ENCODE peak calls at places on chromosomes 16 and 17, in eight cellular contexts. One of them, this sample, is unnamed.

GRCh38 chr17:47119746-47120520 is 69.2 kb downstream of the CDC27 start:
- DNase-seq in H1: no peak
- DNase-seq in hepatocyte: no peak
- DNase-seq in left lung: no peak
- DNase-seq in fibroblast of lung: peak; percentile 88
- DNase-seq in effector memory CD4-positive, alpha-beta T cell: no peak
- DNase-seq in stomach: no peak
- DNase-seq in endothelial cell of umbilical vein: no peak
- DNase-seq in this sample: no peak

GRCh38 chr16:11835891-11836652 is 15.3 kb downstream of the RSL1D1 start:
- DNase-seq in H1: no peak
- DNase-seq in hepatocyte: no peak
- DNase-seq in left lung: no peak
- DNase-seq in fibroblast of lung: peak; percentile 69
- DNase-seq in effector memory CD4-positive, alpha-beta T cell: no peak
- DNase-seq in stomach: no peak
- DNase-seq in endothelial cell of umbilical vein: no peak
- DNase-seq in this sample: no peak

GRCh38 chr17:32461853-32462617 is 17.7 kb downstream of the PSMD11 start:
- DNase-seq in H1: peak; percentile 78
- DNase-seq in hepatocyte: peak; percentile 72
- DNase-seq in left lung: no peak
- DNase-seq in fibroblast of lung: peak; percentile 51
- DNase-seq in effector memory CD4-positive, alpha-beta T cell: peak; percentile 31
- DNase-seq in stomach: peak; percentile 51
- DNase-seq in endothelial cell of umbilical vein: peak; percentile 69
- DNase-seq in this sample: no peak

GRCh38 chr17:28315846-28316705 is 2.9 kb upstream of the TMEM97 start:
- DNase-seq in H1: no peak
- DNase-seq in hepatocyte: no peak
- DNase-seq in left lung: no peak
- DNase-seq in fibroblast of lung: no peak
- DNase-seq in effector memory CD4-positive, alpha-beta T cell: no peak
- DNase-seq in stomach: no peak
- DNase-seq in endothelial cell of umbilical vein: no peak
- DNase-seq in this sample: no peak

GRCh38 chr16:53482123-53482522 is 20.9 kb downstream of the AKTIP start:
- DNase-seq in H1: no peak
- DNase-seq in hepatocyte: no peak
- DNase-seq in left lung: no peak
- DNase-seq in fibroblast of lung: no peak
- DNase-seq in effector memory CD4-positive, alpha-beta T cell: no peak
- DNase-seq in stomach: no peak
- DNase-seq in endothelial cell of umbilical vein: peak; percentile 61
- DNase-seq in this sample: no peak

GRCh38 chr17:9612016-9612415 is 33.3 kb upstream of the USP43 start:
- DNase-seq in H1: no peak
- DNase-seq in hepatocyte: no peak
- DNase-seq in left lung: no peak
- DNase-seq in fibroblast of lung: no peak
- DNase-seq in effector memory CD4-positive, alpha-beta T cell: no peak
- DNase-seq in stomach: no peak
- DNase-seq in endothelial cell of umbilical vein: no peak
- DNase-seq in this sample: no peak

GRCh38 chr16:78748471-78748929 is 649.0 kb downstream of the WWOX start:
- DNase-seq in H1: no peak
- DNase-seq in hepatocyte: no peak
- DNase-seq in left lung: no peak
- DNase-seq in fibroblast of lung: no peak
- DNase-seq in effector memory CD4-positive, alpha-beta T cell: no peak
- DNase-seq in stomach: no peak
- DNase-seq in endothelial cell of umbilical vein: no peak
- DNase-seq in this sample: no peak

GRCh38 chr17:63150466-63150865 is 184.4 kb downstream of the TANC2 start:
- DNase-seq in H1: no peak
- DNase-seq in hepatocyte: no peak
- DNase-seq in left lung: no peak
- DNase-seq in fibroblast of lung: no peak
- DNase-seq in effector memory CD4-positive, alpha-beta T cell: no peak
- DNase-seq in stomach: no peak
- DNase-seq in endothelial cell of umbilical vein: no peak
- DNase-seq in this sample: no peak

GRCh38 chr16:28000314-28000713 is 63.2 kb downstream of the GSG1L start:
- DNase-seq in H1: no peak
- DNase-seq in hepatocyte: no peak
- DNase-seq in left lung: no peak
- DNase-seq in fibroblast of lung: no peak
- DNase-seq in effector memory CD4-positive, alpha-beta T cell: no peak
- DNase-seq in stomach: no peak
- DNase-seq in endothelial cell of umbilical vein: no peak
- DNase-seq in this sample: no peak

GRCh38 chr17:45326566-45326965 is 9.7 kb upstream of the MAP3K14 start:
- DNase-seq in H1: no peak
- DNase-seq in hepatocyte: no peak
- DNase-seq in left lung: no peak
- DNase-seq in fibroblast of lung: no peak
- DNase-seq in effector memory CD4-positive, alpha-beta T cell: no peak
- DNase-seq in stomach: peak; percentile 10
- DNase-seq in endothelial cell of umbilical vein: no peak
- DNase-seq in this sample: no peak

GRCh38 chr17:333626-334396 is 18.8 kb downstream of the RPH3AL start:
- DNase-seq in H1: peak; percentile 69
- DNase-seq in hepatocyte: peak; percentile 52
- DNase-seq in left lung: peak; percentile 60
- DNase-seq in fibroblast of lung: peak; percentile 54
- DNase-seq in effector memory CD4-positive, alpha-beta T cell: no peak
- DNase-seq in stomach: peak; percentile 60
- DNase-seq in endothelial cell of umbilical vein: peak; percentile 82
- DNase-seq in this sample: no peak

GRCh38 chr16:78659216-78659615 is 559.8 kb downstream of the WWOX start:
- DNase-seq in H1: no peak
- DNase-seq in hepatocyte: no peak
- DNase-seq in left lung: no peak
- DNase-seq in fibroblast of lung: no peak
- DNase-seq in effector memory CD4-positive, alpha-beta T cell: no peak
- DNase-seq in stomach: no peak
- DNase-seq in endothelial cell of umbilical vein: no peak
- DNase-seq in this sample: no peak

GRCh38 chr17:55261311-55261710 is 3.4 kb upstream of the HLF start:
- DNase-seq in H1: no peak
- DNase-seq in hepatocyte: no peak
- DNase-seq in left lung: no peak
- DNase-seq in fibroblast of lung: no peak
- DNase-seq in effector memory CD4-positive, alpha-beta T cell: no peak
- DNase-seq in stomach: no peak
- DNase-seq in endothelial cell of umbilical vein: no peak
- DNase-seq in this sample: no peak

GRCh38 chr17:10083864-10084263 is 114.5 kb downstream of the GAS7 start:
- DNase-seq in H1: no peak
- DNase-seq in hepatocyte: no peak
- DNase-seq in left lung: no peak
- DNase-seq in fibroblast of lung: no peak
- DNase-seq in effector memory CD4-positive, alpha-beta T cell: no peak
- DNase-seq in stomach: no peak
- DNase-seq in endothelial cell of umbilical vein: no peak
- DNase-seq in this sample: no peak

GRCh38 chr17:16495561-16495960 is 3.6 kb upstream of the LRRC75A start:
- DNase-seq in H1: no peak
- DNase-seq in hepatocyte: no peak
- DNase-seq in left lung: no peak
- DNase-seq in fibroblast of lung: no peak
- DNase-seq in effector memory CD4-positive, alpha-beta T cell: no peak
- DNase-seq in stomach: no peak
- DNase-seq in endothelial cell of umbilical vein: no peak
- DNase-seq in this sample: no peak
- H3K27me3 ChIP-seq in H1: peaks cover 1% of the 10 kb centered on the region
- H3K27me3 ChIP-seq in hepatocyte: no peaks in the 10 kb centered on the region
- H3K27me3 ChIP-seq in left lung: no peaks in the 10 kb centered on the region
- H3K27me3 ChIP-seq in fibroblast of lung: peaks cover 32% of the 10 kb centered on the region
- H3K27me3 ChIP-seq in effector memory CD4-positive, alpha-beta T cell: no peaks in the 10 kb centered on the region
- H3K27me3 ChIP-seq in stomach: no peaks in the 10 kb centered on the region
- H3K27me3 ChIP-seq in endothelial cell of umbilical vein: peaks cover 36% of the 10 kb centered on the region
- H3K27me3 ChIP-seq in this sample: no peaks in the 10 kb centered on the region

GRCh38 chr16:50680907-50681885 is at the start of gene SNX20:
- DNase-seq in H1: no peak
- DNase-seq in hepatocyte: no peak
- DNase-seq in left lung: peak; percentile 73
- DNase-seq in fibroblast of lung: no peak
- DNase-seq in effector memory CD4-positive, alpha-beta T cell: peak; percentile 56
- DNase-seq in stomach: peak; percentile 43
- DNase-seq in endothelial cell of umbilical vein: no peak
- DNase-seq in this sample: no peak
- H3K4me3 ChIP-seq in H1: no peak within 1 kb of the TSS
- H3K4me3 ChIP-seq in hepatocyte: no peak within 1 kb of the TSS
- H3K4me3 ChIP-seq in left lung: peak within 1 kb of the TSS; percentile 61
- H3K4me3 ChIP-seq in fibroblast of lung: no peak within 1 kb of the TSS
- H3K4me3 ChIP-seq in effector memory CD4-positive, alpha-beta T cell: peak within 1 kb of the TSS; percentile 83
- H3K4me3 ChIP-seq in stomach: peak within 1 kb of the TSS; percentile 41
- H3K4me3 ChIP-seq in endothelial cell of umbilical vein: no peak within 1 kb of the TSS
- H3K4me3 ChIP-seq in this sample: no peak within 1 kb of the TSS

DNA sequence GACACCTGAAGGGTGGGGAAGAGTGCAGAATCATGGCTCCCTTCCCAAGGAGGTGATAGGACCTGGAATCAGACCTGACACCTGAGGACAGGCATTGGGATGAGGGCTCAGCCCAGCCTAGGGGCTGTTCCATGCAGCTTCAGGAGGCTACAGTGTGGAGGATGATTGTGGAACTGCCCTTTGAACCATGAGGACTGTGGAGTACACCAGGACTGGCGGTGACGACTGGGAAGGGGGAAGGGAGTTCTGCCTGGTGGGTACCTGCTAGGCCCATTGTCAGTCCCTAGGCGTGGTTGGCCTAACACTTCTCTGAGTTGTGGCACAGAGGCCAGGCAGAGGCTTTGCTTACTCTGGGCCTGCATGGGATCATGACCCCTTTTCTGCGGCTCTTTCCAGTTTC is 76.1 kb downstream of the MPRIP start:
- DNase-seq in H1: no peak
- DNase-seq in hepatocyte: peak; percentile 28
- DNase-seq in left lung: no peak
- DNase-seq in fibroblast of lung: no peak
- DNase-seq in effector memory CD4-positive, alpha-beta T cell: no peak
- DNase-seq in stomach: no peak
- DNase-seq in endothelial cell of umbilical vein: no peak
- DNase-seq in this sample: no peak
- H3K27ac ChIP-seq in H1: no peak overlapping the region
- H3K27ac ChIP-seq in hepatocyte: peak overlapping the region; percentile 31
- H3K27ac ChIP-seq in left lung: peak overlapping the region; percentile 67
- H3K27ac ChIP-seq in fibroblast of lung: no peak overlapping the region
- H3K27ac ChIP-seq in effector memory CD4-positive, alpha-beta T cell: peak overlapping the region; percentile 75
- H3K27ac ChIP-seq in stomach: peak overlapping the region; percentile 79
- H3K27ac ChIP-seq in endothelial cell of umbilical vein: no peak overlapping the region
- H3K27ac ChIP-seq in this sample: no peak overlapping the region

GRCh38 chr17:40607641-40608040 is 40.0 kb downstream of the SMARCE1 start:
- DNase-seq in H1: no peak
- DNase-seq in hepatocyte: no peak
- DNase-seq in left lung: no peak
- DNase-seq in fibroblast of lung: no peak
- DNase-seq in effector memory CD4-positive, alpha-beta T cell: peak; percentile 34
- DNase-seq in stomach: no peak
- DNase-seq in endothelial cell of umbilical vein: no peak
- DNase-seq in this sample: no peak
- H3K27me3 ChIP-seq in H1: no peaks in the 10 kb centered on the region
- H3K27me3 ChIP-seq in hepatocyte: no peaks in the 10 kb centered on the region
- H3K27me3 ChIP-seq in left lung: no peaks in the 10 kb centered on the region
- H3K27me3 ChIP-seq in fibroblast of lung: peaks cover 22% of the 10 kb centered on the region
- H3K27me3 ChIP-seq in effector memory CD4-positive, alpha-beta T cell: no peaks in the 10 kb centered on the region
- H3K27me3 ChIP-seq in stomach: no peaks in the 10 kb centered on the region
- H3K27me3 ChIP-seq in endothelial cell of umbilical vein: peaks cover 19% of the 10 kb centered on the region
- H3K27me3 ChIP-seq in this sample: no peaks in the 10 kb centered on the region

DNA sequence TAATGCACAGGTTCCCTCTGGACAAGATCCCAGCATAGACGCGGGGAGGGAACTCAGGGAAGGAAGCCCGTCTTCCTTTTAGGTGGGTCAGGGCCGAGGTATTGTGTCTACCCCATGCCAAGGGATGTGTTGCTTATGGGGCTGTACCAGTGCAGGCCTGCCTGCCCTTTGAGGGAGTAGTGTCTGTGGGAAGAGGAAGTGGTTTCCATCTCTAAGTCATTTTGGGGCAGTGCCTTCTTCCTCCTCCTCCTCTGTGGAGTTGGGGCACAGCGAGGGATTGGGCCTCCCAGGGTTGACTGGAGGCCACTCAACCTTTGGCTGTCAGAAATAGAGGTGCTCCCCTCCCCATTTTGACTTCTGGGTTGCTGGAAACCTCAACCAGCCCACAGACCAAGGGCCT is 26.5 kb downstream of the GJD3 start:
- DNase-seq in H1: no peak
- DNase-seq in hepatocyte: no peak
- DNase-seq in left lung: no peak
- DNase-seq in fibroblast of lung: no peak
- DNase-seq in effector memory CD4-positive, alpha-beta T cell: no peak
- DNase-seq in stomach: no peak
- DNase-seq in endothelial cell of umbilical vein: no peak
- DNase-seq in this sample: no peak
- H3K4me3 ChIP-seq in H1: no peak overlapping the region
- H3K4me3 ChIP-seq in hepatocyte: no peak overlapping the region
- H3K4me3 ChIP-seq in left lung: no peak overlapping the region
- H3K4me3 ChIP-seq in fibroblast of lung: no peak overlapping the region
- H3K4me3 ChIP-seq in effector memory CD4-positive, alpha-beta T cell: no peak overlapping the region
- H3K4me3 ChIP-seq in stomach: no peak overlapping the region
- H3K4me3 ChIP-seq in endothelial cell of umbilical vein: no peak overlapping the region
- H3K4me3 ChIP-seq in this sample: no peak overlapping the region

DNA sequence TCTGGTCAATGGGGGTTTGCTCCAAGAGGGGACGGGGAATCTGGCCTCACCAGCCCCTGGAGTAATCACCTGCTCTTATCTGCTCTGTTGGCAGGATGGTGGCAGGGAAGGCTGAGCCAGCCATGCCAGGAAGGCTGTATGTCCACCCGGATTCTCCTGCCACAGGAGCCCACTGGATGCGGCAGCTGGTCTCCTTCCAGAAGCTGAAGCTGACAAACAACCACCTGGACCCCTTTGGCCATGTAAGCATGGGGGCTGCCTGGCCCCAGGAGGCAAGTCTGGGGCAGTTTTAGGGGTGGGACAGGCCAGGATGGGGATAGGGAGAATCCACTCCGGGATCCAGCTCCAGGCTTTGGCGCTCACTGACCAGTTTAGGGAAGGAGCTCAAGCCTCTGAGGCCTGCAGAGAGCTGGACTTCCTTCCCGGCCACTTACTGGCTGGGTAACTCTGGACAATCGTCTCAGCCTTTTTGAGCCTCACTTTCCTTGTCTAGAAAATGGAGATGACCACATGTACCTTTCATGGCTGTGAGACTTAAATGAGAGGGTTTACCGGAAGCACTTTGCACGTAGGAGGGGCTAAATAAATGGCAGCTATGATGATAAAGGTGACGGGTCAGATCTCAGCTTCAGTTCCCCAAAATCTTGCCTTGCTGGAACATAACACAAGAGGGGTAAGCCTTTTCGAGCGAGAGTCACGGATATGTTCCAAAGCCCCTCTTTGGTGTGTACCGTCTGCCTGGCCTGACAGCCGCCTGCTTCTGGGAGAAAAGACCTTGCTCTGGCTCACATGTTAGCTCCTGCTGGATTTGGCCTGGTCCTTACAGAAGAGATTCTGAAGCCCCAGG is 15.4 kb downstream of the TBX4 start:
- DNase-seq in H1: peak; percentile 94
- DNase-seq in hepatocyte: no peak
- DNase-seq in left lung: peak; percentile 43
- DNase-seq in fibroblast of lung: peak; percentile 53
- DNase-seq in effector memory CD4-positive, alpha-beta T cell: no peak
- DNase-seq in stomach: peak; percentile 38
- DNase-seq in endothelial cell of umbilical vein: peak; percentile 11
- DNase-seq in this sample: no peak
- H3K27ac ChIP-seq in H1: no peak overlapping the region
- H3K27ac ChIP-seq in hepatocyte: peak overlapping the region; percentile 29
- H3K27ac ChIP-seq in left lung: no peak overlapping the region
- H3K27ac ChIP-seq in fibroblast of lung: peak overlapping the region; percentile 83
- H3K27ac ChIP-seq in effector memory CD4-positive, alpha-beta T cell: no peak overlapping the region
- H3K27ac ChIP-seq in stomach: no peak overlapping the region
- H3K27ac ChIP-seq in endothelial cell of umbilical vein: no peak overlapping the region
- H3K27ac ChIP-seq in this sample: no peak overlapping the region

GRCh38 chr16:77437859-77438258 is 3.0 kb upstream of the ADAMTS18 start:
- DNase-seq in H1: no peak
- DNase-seq in hepatocyte: no peak
- DNase-seq in left lung: no peak
- DNase-seq in fibroblast of lung: no peak
- DNase-seq in effector memory CD4-positive, alpha-beta T cell: no peak
- DNase-seq in stomach: no peak
- DNase-seq in endothelial cell of umbilical vein: peak; percentile 73
- DNase-seq in this sample: no peak
- H3K27me3 ChIP-seq in H1: peaks cover 32% of the 10 kb centered on the region
- H3K27me3 ChIP-seq in hepatocyte: peaks cover 56% of the 10 kb centered on the region
- H3K27me3 ChIP-seq in left lung: peaks cover 25% of the 10 kb centered on the region
- H3K27me3 ChIP-seq in fibroblast of lung: peaks cover 7% of the 10 kb centered on the region
- H3K27me3 ChIP-seq in effector memory CD4-positive, alpha-beta T cell: no peaks in the 10 kb centered on the region
- H3K27me3 ChIP-seq in stomach: peaks cover 58% of the 10 kb centered on the region
- H3K27me3 ChIP-seq in endothelial cell of umbilical vein: peaks cover 3% of the 10 kb centered on the region
- H3K27me3 ChIP-seq in this sample: peaks cover 16% of the 10 kb centered on the region